ENCODE peak calls at places on chromosomes 2 and 18, in five cellular contexts. U is H9, X is gastrocnemius medialis, B is pancreas, P is transverse colon. K is an unnamed sample.

GRCh38 chr2:100253786-100254185 is 68.5 kb downstream of the LONRF2 start:
- DNase-seq in U (no peak), X (no peak), B (no peak), P (no peak), K (no peak)

GRCh38 chr2:129192841-129193253 is 786.6 kb upstream of the RAB6C start:
- DNase-seq in U (no peak), X (no peak), B (peak), P (no peak), K (no peak)

GRCh38 chr2:212709287-212709686 is 170.7 kb upstream of the ERBB4 start:
- DNase-seq in U (no peak), X (no peak), B (no peak), P (no peak), K (no peak)

GRCh38 chr2:232479341-232480200 is 8.1 kb downstream of the ECEL1 start:
- DNase-seq in U (no peak), X (no peak), B (no peak), P (no peak), K (no peak)

GRCh38 chr18:64330161-64330560 is 181.3 kb upstream of the LINC00305 start:
- DNase-seq in U (peak), X (no peak), B (no peak), P (no peak), K (no peak)

GRCh38 chr18:13405305-13406038 is 186.9 kb downstream of the LDLRAD4 start:
- DNase-seq in U (no peak), X (no peak), B (no peak), P (no peak), K (no peak)

GRCh38 chr2:9699139-9699823 is 68.5 kb upstream of the YWHAQ start:
- DNase-seq in U (no peak), X (no peak), B (no peak), P (no peak), K (no peak)

GRCh38 chr18:37675699-37676098 is 110.1 kb upstream of the CELF4 start:
- DNase-seq in U (no peak), X (no peak), B (no peak), P (no peak), K (no peak)

GRCh38 chr2:64876137-64876647 is 113.0 kb upstream of the SLC1A4 start:
- DNase-seq in U (peak), X (no peak), B (peak), P (peak), K (peak)

DNA sequence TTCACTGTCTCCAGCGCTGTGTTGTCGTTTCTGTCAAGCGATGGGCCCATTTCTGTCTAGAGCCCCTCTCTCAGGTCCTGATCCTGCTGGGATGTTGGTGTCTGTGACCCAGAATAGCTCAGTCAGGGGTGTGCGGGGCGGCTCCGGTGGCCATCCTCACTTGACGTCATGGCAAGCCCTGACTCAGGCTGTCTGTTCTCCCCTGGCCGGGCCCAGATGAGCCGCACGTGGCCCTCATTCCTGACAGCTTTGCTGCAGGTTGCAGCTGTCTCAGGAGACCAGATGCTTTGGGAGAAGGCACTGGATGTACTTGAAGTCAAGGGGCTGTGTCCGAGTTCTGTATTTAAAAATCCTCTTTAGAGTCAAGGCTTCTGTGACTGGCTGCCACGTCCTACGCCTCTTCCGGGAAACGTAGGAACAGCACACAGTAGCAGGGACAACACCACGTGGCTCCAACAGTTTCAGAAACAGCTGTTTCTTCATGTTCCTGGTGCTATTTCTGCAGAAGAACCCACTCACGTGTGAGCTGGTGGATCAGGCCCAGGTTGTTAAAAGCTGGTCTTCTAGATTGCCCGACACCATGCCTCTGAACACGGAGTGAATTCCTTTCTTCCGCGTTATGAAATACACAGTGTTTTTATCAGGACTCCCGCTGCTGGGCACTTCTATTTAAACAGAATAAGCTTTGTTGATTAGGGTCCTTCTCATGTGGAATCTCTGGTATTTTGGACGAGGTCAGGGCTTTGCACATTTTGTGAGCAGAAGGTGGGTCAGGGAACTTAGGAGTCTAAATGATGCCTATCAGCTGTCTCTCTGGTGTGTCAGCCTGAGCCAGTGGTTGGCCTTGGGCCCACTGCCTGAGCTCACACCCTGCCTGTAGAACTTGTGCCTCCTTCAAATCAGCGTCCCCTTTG is 28.3 kb upstream of the NTSR2 start:
- DNase-seq in U (no peak), X (peak), B (no peak), P (peak), K (peak)
- TF ChIP-seq CTCF in U (no peak), X (peak), B (no peak), P (no peak), K (no peak)

DNA sequence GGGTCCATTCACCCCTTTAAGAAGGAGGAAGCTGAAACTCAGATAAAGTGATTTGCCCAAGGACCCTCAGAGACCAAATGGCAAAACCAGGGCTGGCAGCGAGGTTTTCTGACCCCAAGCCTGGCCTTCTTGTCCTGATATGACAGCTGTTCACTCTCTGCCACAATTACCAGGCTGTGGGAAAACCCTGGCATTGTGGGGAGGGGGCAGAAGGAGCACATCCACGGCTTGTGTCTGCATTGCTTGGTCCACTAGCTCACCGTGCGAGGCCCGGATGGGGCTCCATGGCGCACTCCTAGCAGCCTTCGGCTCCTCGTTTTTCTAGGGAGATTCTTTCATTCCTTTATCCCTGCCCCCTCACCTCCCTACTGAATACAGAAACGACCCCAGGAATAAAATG is 143.4 kb upstream of the SIX2 start:
- DNase-seq in U (no peak), X (no peak), B (no peak), P (no peak), K (no peak)
- TF ChIP-seq CTCF in U (no peak), X (no peak), B (no peak), P (no peak), K (no peak)

GRCh38 chr2:95207111-95207961 is at the start of gene ZNF892:
- DNase-seq in U (peak), X (peak), B (peak), P (peak), K (peak)
- TF ChIP-seq CTCF in U (peak), X (peak), B (no peak), P (peak), K (peak)

DNA sequence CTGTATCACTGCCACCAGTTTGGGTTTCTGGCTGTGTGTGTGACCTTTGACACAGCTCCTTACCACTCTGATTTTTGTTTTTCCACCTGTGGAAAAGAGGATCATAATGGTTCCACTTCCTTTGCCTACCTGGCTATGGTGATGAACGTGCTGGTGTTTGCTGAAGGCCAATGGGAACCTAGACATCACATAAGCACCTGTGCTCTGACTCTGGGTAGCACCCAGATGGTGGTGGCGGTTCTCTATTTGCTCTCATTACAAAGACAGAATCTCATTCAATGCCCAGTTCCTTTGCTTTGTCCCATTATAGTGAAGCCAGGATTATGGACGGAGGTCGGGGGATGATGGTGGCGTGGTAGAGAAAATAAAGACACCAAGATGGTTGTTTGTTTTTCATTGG is 121.2 kb upstream of the GATA6 start:
- DNase-seq in U (no peak), X (no peak), B (peak), P (no peak), K (no peak)
- TF ChIP-seq CTCF in U (no peak), X (no peak), B (no peak), P (no peak), K (no peak)

GRCh38 chr2:27803046-27803445 is 31.5 kb downstream of the MRPL33 start:
- DNase-seq in U (no peak), X (no peak), B (no peak), P (no peak), K (no peak)
- TF ChIP-seq CTCF in U (no peak), X (no peak), B (no peak), P (no peak), K (no peak)

DNA sequence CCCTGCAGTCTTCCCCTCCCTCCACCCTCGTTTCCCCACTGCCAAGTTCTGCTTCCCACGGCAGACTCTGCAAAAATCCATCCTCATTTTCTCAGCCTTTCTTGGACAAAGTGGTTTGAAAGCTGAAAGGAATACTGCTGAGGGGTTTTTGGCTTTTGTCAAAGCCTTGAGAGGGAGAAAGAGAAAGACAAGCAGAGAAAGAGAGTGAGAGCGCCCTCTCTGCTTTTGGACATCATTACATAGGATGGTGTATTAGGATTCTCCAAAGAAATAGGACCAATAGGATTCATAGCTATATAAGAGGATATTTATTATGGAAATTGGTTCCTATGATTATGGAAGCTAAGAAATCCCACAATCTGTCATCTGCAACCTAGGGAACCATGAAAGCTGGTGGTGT is 455.9 kb upstream of the SOX11 start:
- DNase-seq in U (no peak), X (no peak), B (no peak), P (no peak), K (no peak)
- TF ChIP-seq CTCF in U (peak), X (no peak), B (no peak), P (no peak), K (no peak)

K was measured in heart left ventricle.